ENCODE peak calls at places on chromosomes 2 and 18, in six cellular contexts. H is upper lobe of right lung, J is cardiac muscle cell, K is MM.1S, A is prostate gland, O is foreskin keratinocyte. T is an unnamed sample. For H3K27me3, the result is how much of the 10 kb centered on the place peaks cover.

GRCh38 chr2:9282713-9283112 is 76.1 kb downstream of the ASAP2 start:
- DNase-seq in O (no peak), K (no peak), J (no peak), H (no peak), A (no peak), T (no peak)

GRCh38 chr18:3402962-3403585 is 46.9 kb upstream of the TGIF1 start:
- DNase-seq in H (no peak), K (peak), O (peak), J (peak), A (no peak), T (no peak)

GRCh38 chr2:228590681-228591080 is 409.2 kb upstream of the SPHKAP start:
- DNase-seq in O (no peak), A (no peak), K (peak), H (no peak), J (no peak), T (no peak)

GRCh38 chr2:80303006-80303741 is 1.4 kb downstream of the LRRTM1 start:
- DNase-seq in J (no peak), K (no peak), O (no peak), H (no peak), A (no peak), T (no peak)

GRCh38 chr2:45748239-45748638 is 96.8 kb downstream of the PRKCE start:
- DNase-seq in A (no peak), J (peak), O (no peak), H (no peak), K (no peak), T (no peak)

GRCh38 chr2:241670333-241671110 is 16.1 kb downstream of the DTYMK start:
- DNase-seq in J (no peak), K (no peak), H (no peak), O (no peak), A (no peak), T (no peak)

GRCh38 chr2:71816815-71817214 is 330.8 kb downstream of the CYP26B1 start:
- DNase-seq in K (no peak), J (peak), A (no peak), H (no peak), O (no peak), T (no peak)

GRCh38 chr2:45879406-45879805 is 227.9 kb downstream of the PRKCE start:
- DNase-seq in K (no peak), H (no peak), J (no peak), O (no peak), A (no peak), T (no peak)

GRCh38 chr2:36486546-36487044 is 111.4 kb downstream of the FEZ2 start:
- DNase-seq in J (peak), O (peak), A (no peak), K (no peak), H (no peak), T (no peak)

GRCh38 chr2:143700865-143701264 is 571.6 kb downstream of the ARHGAP15 start:
- DNase-seq in K (no peak), O (no peak), A (no peak), H (no peak), J (peak), T (no peak)

GRCh38 chr18:34222396-34223163 is 2.1 kb downstream of the NOL4 start:
- DNase-seq in J (no peak), H (peak), A (no peak), O (no peak), K (peak), T (no peak)

GRCh38 chr18:63070750-63071502 is 248.6 kb downstream of the BCL2 start:
- DNase-seq in O (no peak), K (no peak), A (no peak), J (no peak), H (no peak), T (peak)

GRCh38 chr2:20196053-20196880 is 28.7 kb downstream of the SDC1 start:
- DNase-seq in O (no peak), H (peak), A (peak), K (no peak), J (no peak), T (peak)

GRCh38 chr18:55038162-55038561 is 78.9 kb upstream of the CCDC68 start:
- DNase-seq in A (no peak), J (no peak), K (no peak), H (no peak), O (no peak), T (no peak)

GRCh38 chr2:37654932-37655331 is 16.5 kb downstream of the CDC42EP3 start:
- DNase-seq in K (peak), J (peak), O (no peak), H (no peak), A (no peak), T (peak)

GRCh38 chr2:180063494-180063893 is 56.4 kb upstream of the CWC22 start:
- DNase-seq in K (no peak), H (no peak), J (no peak), O (no peak), A (no peak), T (no peak)

GRCh38 chr18:34795070-34795740 is 85.1 kb downstream of the DTNA start:
- DNase-seq in H (no peak), K (no peak), J (no peak), O (no peak), A (no peak), T (no peak)

GRCh38 chr2:239201531-239201876 is 199.3 kb downstream of the HDAC4 start:
- DNase-seq in J (no peak), O (no peak), A (no peak), H (no peak), K (peak), T (peak)

GRCh38 chr2:14285812-14286211 is 346.7 kb upstream of the LRATD1 start:
- DNase-seq in K (no peak), J (no peak), A (no peak), O (peak), H (no peak), T (no peak)

GRCh38 chr18:48037481-48038271 is 107.2 kb upstream of the SMAD2 start:
- DNase-seq in J (peak), O (no peak), K (no peak), H (no peak), A (no peak), T (peak)

GRCh38 chr2:134782792-134783191 is 55.6 kb upstream of the ACMSD start:
- DNase-seq in H (no peak), J (peak), K (peak), A (no peak), O (no peak), T (no peak)

GRCh38 chr2:112848833-112849232 is 12.3 kb upstream of the IL1B start:
- DNase-seq in J (no peak), O (no peak), A (no peak), K (no peak), H (no peak), T (no peak)

GRCh38 chr2:203983064-203983715 is 46.6 kb downstream of the ICOS start:
- DNase-seq in H (no peak), O (no peak), J (no peak), A (no peak), K (no peak), T (no peak)

GRCh38 chr2:221189431-221189830 is 382.7 kb downstream of the EPHA4 start:
- DNase-seq in K (no peak), O (no peak), J (no peak), A (no peak), H (no peak), T (no peak)

GRCh38 chr2:68452168-68452890 is 14.8 kb downstream of the FBXO48 start:
- DNase-seq in J (no peak), O (no peak), H (no peak), K (no peak), A (no peak), T (no peak)

DNA sequence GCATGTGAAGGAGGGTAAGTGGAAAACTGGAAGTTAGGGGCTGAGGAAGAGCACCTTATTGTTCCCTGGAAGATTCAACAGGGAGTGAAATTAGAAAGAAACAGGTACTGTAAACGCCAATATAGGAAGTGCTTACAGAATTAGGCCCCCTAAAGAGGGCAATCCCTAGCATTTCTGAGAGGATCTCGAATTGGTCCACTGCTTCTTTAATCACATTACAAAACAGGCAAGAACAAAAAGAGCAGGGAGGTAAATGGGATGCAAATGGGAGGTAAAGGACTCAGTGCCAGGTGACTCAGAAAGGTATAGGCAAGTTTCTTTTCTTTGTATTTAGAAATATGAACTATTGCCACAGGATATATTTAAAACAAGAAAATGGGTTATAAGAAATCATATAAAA is 116.4 kb upstream of the FANCL start:
- DNase-seq in O (no peak), K (no peak), J (no peak), H (no peak), A (no peak), T (no peak)
- H3K27me3 ChIP-seq in O (under half), K (under half), J (under half), H (under half), A (under half), T (under half)

DNA sequence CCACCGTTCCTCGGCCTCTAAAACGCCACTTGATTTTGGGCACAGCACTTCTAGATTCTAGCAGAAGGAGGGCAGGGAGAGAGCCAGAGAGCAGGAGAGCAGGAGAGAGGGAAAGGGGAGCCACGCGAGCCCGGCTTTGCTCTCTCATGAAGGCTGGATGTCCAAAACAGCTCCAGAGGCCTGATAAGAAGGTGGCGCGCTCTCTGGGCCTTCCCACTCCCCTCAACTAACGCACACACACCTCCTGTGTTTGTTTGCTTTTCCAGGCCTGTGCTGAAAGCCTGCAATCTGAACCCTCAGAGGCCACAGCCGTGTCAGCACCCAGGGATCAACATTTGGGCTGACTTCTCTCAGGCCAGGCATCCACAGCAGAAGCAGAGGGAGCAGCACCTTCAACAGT is 184.8 kb upstream of the SOX11 start:
- DNase-seq in O (no peak), K (no peak), H (no peak), J (no peak), A (no peak), T (no peak)
- TF ChIP-seq CTCF in O (no peak), K (no peak), H (no peak), J (no peak), A (no peak), T (no peak)

DNA sequence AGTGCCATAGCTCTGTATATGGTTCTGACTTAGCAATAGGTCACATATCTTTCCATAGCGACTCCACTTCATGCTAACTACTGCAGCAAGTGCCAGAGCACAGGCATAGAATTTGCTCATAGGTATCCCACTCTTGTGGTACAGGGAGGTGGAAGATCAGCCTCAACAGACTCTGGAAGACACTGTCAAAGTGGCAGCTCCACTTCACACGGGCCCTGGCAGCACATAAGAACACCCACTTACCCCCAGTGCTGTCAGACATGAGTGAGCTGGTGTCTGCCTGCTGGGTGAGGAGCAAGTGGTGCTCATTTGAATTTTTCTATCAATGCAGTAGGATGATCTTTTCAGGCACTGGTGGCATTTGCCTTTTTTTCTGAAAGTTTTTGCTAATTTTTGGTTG is 48.6 kb downstream of the BCL2L11 start:
- DNase-seq in H (no peak), O (no peak), K (no peak), A (no peak), J (no peak), T (no peak)
- H3K27ac ChIP-seq in H (no peak), O (no peak), K (no peak), A (no peak), J (no peak), T (no peak)

DNA sequence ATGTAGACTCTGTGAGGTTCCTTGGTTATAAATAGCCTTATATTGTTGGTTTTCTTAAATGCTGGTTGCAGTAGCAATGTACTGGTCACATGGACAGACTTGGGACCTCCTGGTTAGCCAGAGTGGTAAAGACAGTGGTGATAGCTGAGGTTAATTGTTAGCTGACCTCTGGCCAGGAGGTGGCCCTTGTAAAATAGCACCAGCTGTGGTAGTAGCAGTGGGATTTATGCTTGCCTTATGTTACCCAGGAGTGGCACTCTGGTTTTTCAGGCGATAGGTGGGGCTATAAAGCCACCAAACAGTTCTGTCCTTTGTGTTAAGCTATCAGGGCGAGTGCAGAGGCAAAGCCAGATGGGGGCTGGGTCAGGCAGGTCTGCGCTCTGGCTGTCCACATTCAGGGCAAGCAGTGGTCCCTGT is 94.8 kb upstream of the SRD5A2 start:
- DNase-seq in O (no peak), H (no peak), K (no peak), J (no peak), A (no peak), T (no peak)
- H3K27me3 ChIP-seq in O (under half), H (under half), K (under half), J (under half), A (under half), T (under half)

GRCh38 chr2:199258291-199258690 is 199.4 kb downstream of the SATB2 start:
- DNase-seq in H (no peak), K (no peak), A (no peak), O (no peak), J (no peak), T (no peak)
- TF ChIP-seq CTCF in H (no peak), K (peak), A (no peak), O (peak), J (peak), T (no peak)

GRCh38 chr2:202090530-202090929 is 17.5 kb downstream of the KIAA2012 start:
- DNase-seq in O (no peak), A (no peak), K (no peak), H (no peak), J (no peak), T (no peak)
- H3K27ac ChIP-seq in O (no peak), A (no peak), K (no peak), H (no peak), J (no peak), T (no peak)

T was measured in Peyer's patch.